ENCODE peak calls at places on chromosome 6, in six cellular contexts. One of them, this sample, is unnamed.

GRCh38 chr6:52016918-52017748 is 70.3 kb downstream of the PKHD1 start:
- DNase-seq in aorta: no peak
- DNase-seq in CD8-positive, alpha-beta T cell: no peak
- DNase-seq in coronary artery: no peak
- DNase-seq in stomach: no peak
- DNase-seq in lung: no peak
- DNase-seq in this sample: no peak

GRCh38 chr6:130602151-130602770 is 224.9 kb upstream of the SMLR1 start:
- DNase-seq in aorta: no peak
- DNase-seq in coronary artery: no peak
- DNase-seq in CD8-positive, alpha-beta T cell: no peak
- DNase-seq in stomach: no peak
- DNase-seq in lung: no peak
- DNase-seq in this sample: no peak

GRCh38 chr6:134169881-134170486 is 117.6 kb upstream of the SLC2A12 start:
- DNase-seq in aorta: no peak
- DNase-seq in coronary artery: no peak
- DNase-seq in lung: no peak
- DNase-seq in CD8-positive, alpha-beta T cell: no peak
- DNase-seq in stomach: no peak
- DNase-seq in this sample: peak

GRCh38 chr6:157867155-157867559 is 44.1 kb downstream of the SNX9 start:
- DNase-seq in aorta: no peak
- DNase-seq in lung: no peak
- DNase-seq in coronary artery: no peak
- DNase-seq in CD8-positive, alpha-beta T cell: no peak
- DNase-seq in stomach: no peak
- DNase-seq in this sample: no peak

GRCh38 chr6:136317023-136317649 is 27.5 kb upstream of the BCLAF1 start:
- DNase-seq in lung: peak
- DNase-seq in CD8-positive, alpha-beta T cell: peak
- DNase-seq in stomach: peak
- DNase-seq in coronary artery: no peak
- DNase-seq in aorta: no peak
- DNase-seq in this sample: no peak

GRCh38 chr6:166862287-166862977 is 93.9 kb downstream of the RNASET2 start:
- DNase-seq in CD8-positive, alpha-beta T cell: no peak
- DNase-seq in stomach: peak
- DNase-seq in aorta: no peak
- DNase-seq in coronary artery: no peak
- DNase-seq in lung: no peak
- DNase-seq in this sample: no peak

GRCh38 chr6:26454641-26455040 is 3.1 kb upstream of the BTN2A1 start:
- DNase-seq in CD8-positive, alpha-beta T cell: no peak
- DNase-seq in stomach: no peak
- DNase-seq in coronary artery: no peak
- DNase-seq in lung: no peak
- DNase-seq in aorta: no peak
- DNase-seq in this sample: no peak

GRCh38 chr6:43847741-43848630 is 78.0 kb downstream of the VEGFA start:
- DNase-seq in coronary artery: no peak
- DNase-seq in CD8-positive, alpha-beta T cell: no peak
- DNase-seq in aorta: no peak
- DNase-seq in stomach: no peak
- DNase-seq in lung: no peak
- DNase-seq in this sample: no peak

GRCh38 chr6:137657351-137657911 is 163.2 kb upstream of the OLIG3 start:
- DNase-seq in stomach: no peak
- DNase-seq in aorta: no peak
- DNase-seq in coronary artery: no peak
- DNase-seq in CD8-positive, alpha-beta T cell: no peak
- DNase-seq in lung: no peak
- DNase-seq in this sample: no peak

GRCh38 chr6:17431581-17431980 is 38.2 kb downstream of the CAP2 start:
- DNase-seq in CD8-positive, alpha-beta T cell: no peak
- DNase-seq in lung: no peak
- DNase-seq in stomach: no peak
- DNase-seq in aorta: no peak
- DNase-seq in coronary artery: no peak
- DNase-seq in this sample: no peak

GRCh38 chr6:17022604-17023003 is 79.2 kb upstream of the STMND1 start:
- DNase-seq in lung: no peak
- DNase-seq in aorta: no peak
- DNase-seq in coronary artery: no peak
- DNase-seq in CD8-positive, alpha-beta T cell: no peak
- DNase-seq in stomach: no peak
- DNase-seq in this sample: no peak

GRCh38 chr6:72653032-72653431 is 31.2 kb downstream of the KCNQ5 start:
- DNase-seq in lung: no peak
- DNase-seq in aorta: no peak
- DNase-seq in CD8-positive, alpha-beta T cell: no peak
- DNase-seq in stomach: no peak
- DNase-seq in coronary artery: no peak
- DNase-seq in this sample: no peak

GRCh38 chr6:55557176-55557575 is 21.8 kb downstream of the HMGCLL1 start:
- DNase-seq in aorta: no peak
- DNase-seq in lung: no peak
- DNase-seq in coronary artery: no peak
- DNase-seq in CD8-positive, alpha-beta T cell: no peak
- DNase-seq in stomach: no peak
- DNase-seq in this sample: no peak

GRCh38 chr6:90110971-90111370 is 185.7 kb downstream of the BACH2 start:
- DNase-seq in CD8-positive, alpha-beta T cell: peak
- DNase-seq in stomach: no peak
- DNase-seq in aorta: no peak
- DNase-seq in coronary artery: no peak
- DNase-seq in lung: no peak
- DNase-seq in this sample: no peak

GRCh38 chr6:81748946-81749345 is 3.5 kb downstream of the TENT5A start:
- DNase-seq in lung: no peak
- DNase-seq in CD8-positive, alpha-beta T cell: no peak
- DNase-seq in aorta: no peak
- DNase-seq in stomach: no peak
- DNase-seq in coronary artery: no peak
- DNase-seq in this sample: no peak
- H3K27ac ChIP-seq in lung: no peak
- H3K27ac ChIP-seq in CD8-positive, alpha-beta T cell: no peak
- H3K27ac ChIP-seq in aorta: no peak
- H3K27ac ChIP-seq in stomach: no peak
- H3K27ac ChIP-seq in coronary artery: no peak
- H3K27ac ChIP-seq in this sample: no peak

GRCh38 chr6:6332873-6333272 is 12.4 kb upstream of the F13A1 start:
- DNase-seq in aorta: no peak
- DNase-seq in CD8-positive, alpha-beta T cell: no peak
- DNase-seq in stomach: no peak
- DNase-seq in lung: no peak
- DNase-seq in coronary artery: no peak
- DNase-seq in this sample: no peak

GRCh38 chr6:6330407-6330806 is 9.9 kb upstream of the F13A1 start:
- DNase-seq in CD8-positive, alpha-beta T cell: no peak
- DNase-seq in stomach: no peak
- DNase-seq in coronary artery: no peak
- DNase-seq in lung: no peak
- DNase-seq in aorta: no peak
- DNase-seq in this sample: no peak

GRCh38 chr6:6333498-6333897 is 13.0 kb upstream of the F13A1 start:
- DNase-seq in coronary artery: no peak
- DNase-seq in lung: no peak
- DNase-seq in stomach: no peak
- DNase-seq in CD8-positive, alpha-beta T cell: no peak
- DNase-seq in aorta: no peak
- DNase-seq in this sample: no peak

GRCh38 chr6:6331393-6331792 is 10.9 kb upstream of the F13A1 start:
- DNase-seq in coronary artery: no peak
- DNase-seq in lung: no peak
- DNase-seq in CD8-positive, alpha-beta T cell: no peak
- DNase-seq in stomach: no peak
- DNase-seq in aorta: no peak
- DNase-seq in this sample: no peak

GRCh38 chr6:6332240-6332639 is 11.8 kb upstream of the F13A1 start:
- DNase-seq in lung: no peak
- DNase-seq in CD8-positive, alpha-beta T cell: no peak
- DNase-seq in aorta: no peak
- DNase-seq in coronary artery: no peak
- DNase-seq in stomach: no peak
- DNase-seq in this sample: no peak
- H3K27ac ChIP-seq in lung: no peak
- H3K27ac ChIP-seq in CD8-positive, alpha-beta T cell: no peak
- H3K27ac ChIP-seq in aorta: no peak
- H3K27ac ChIP-seq in coronary artery: peak
- H3K27ac ChIP-seq in stomach: no peak
- H3K27ac ChIP-seq in this sample: no peak

GRCh38 chr6:56709650-56710049 is 67.0 kb upstream of the DST start:
- DNase-seq in lung: no peak
- DNase-seq in CD8-positive, alpha-beta T cell: no peak
- DNase-seq in aorta: no peak
- DNase-seq in coronary artery: no peak
- DNase-seq in stomach: no peak
- DNase-seq in this sample: no peak
- H3K27ac ChIP-seq in lung: no peak
- H3K27ac ChIP-seq in CD8-positive, alpha-beta T cell: no peak
- H3K27ac ChIP-seq in aorta: no peak
- H3K27ac ChIP-seq in coronary artery: no peak
- H3K27ac ChIP-seq in stomach: no peak
- H3K27ac ChIP-seq in this sample: peak

GRCh38 chr6:3798211-3798909 is 46.8 kb upstream of the PXDC1 start:
- DNase-seq in CD8-positive, alpha-beta T cell: no peak
- DNase-seq in stomach: no peak
- DNase-seq in lung: peak
- DNase-seq in aorta: no peak
- DNase-seq in coronary artery: no peak
- DNase-seq in this sample: no peak
- H3K27ac ChIP-seq in CD8-positive, alpha-beta T cell: no peak
- H3K27ac ChIP-seq in stomach: peak
- H3K27ac ChIP-seq in lung: peak
- H3K27ac ChIP-seq in aorta: no peak
- H3K27ac ChIP-seq in coronary artery: peak
- H3K27ac ChIP-seq in this sample: no peak

DNA sequence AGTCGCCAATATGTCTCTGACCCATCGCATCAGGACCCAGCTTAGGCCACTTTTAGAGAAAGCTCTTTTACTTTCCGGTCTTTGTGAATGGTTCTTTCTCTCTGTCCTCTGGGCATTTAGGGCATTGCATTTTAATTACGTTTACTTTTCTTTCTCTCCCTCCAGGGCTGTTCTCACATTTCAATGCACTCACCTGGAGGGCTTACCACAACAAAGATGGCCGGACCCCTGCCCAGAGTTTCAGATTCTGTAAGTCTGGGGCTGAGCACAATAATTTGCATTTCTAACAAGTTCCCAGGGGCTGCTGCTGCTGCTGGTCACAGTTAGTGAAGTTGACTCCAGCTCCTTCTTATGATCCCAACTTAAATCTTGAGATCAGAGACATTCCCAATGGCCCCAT is 3.0 kb downstream of the ANKRD66 start:
- DNase-seq in aorta: no peak
- DNase-seq in coronary artery: no peak
- DNase-seq in stomach: no peak
- DNase-seq in CD8-positive, alpha-beta T cell: no peak
- DNase-seq in lung: no peak
- DNase-seq in this sample: no peak
- H3K27ac ChIP-seq in aorta: no peak
- H3K27ac ChIP-seq in coronary artery: no peak
- H3K27ac ChIP-seq in stomach: no peak
- H3K27ac ChIP-seq in CD8-positive, alpha-beta T cell: no peak
- H3K27ac ChIP-seq in lung: no peak
- H3K27ac ChIP-seq in this sample: no peak